ENCODE peak calls at places on chromosomes 1 and 21, in ten cellular contexts. B is DMS79 treated with DMSO at 0.1 percent for 48 hours, X is HS-27A, Q is NCI-H1417, K is T-helper 2 cell, E is fibroblast of mammary gland, Y is upper lobe of right lung, M is cardiac septum, S is HCEC 1CT, C is amygdala. P is an unnamed sample.

GRCh38 chr21:43943512-43944110 is 68.5 kb upstream of the TRAPPC10 start:
- DNase-seq in B (no peak), X (no peak), Q (no peak), K (no peak), E (no peak), Y (no peak), M (no peak), S (no peak), C (no peak), P (no peak)

GRCh38 chr1:155871390-155871789 is 12.0 kb downstream of the SYT11 start:
- DNase-seq in B (peak; percentile 80), X (no peak), Q (peak; percentile 66), K (no peak), E (no peak), Y (no peak), M (no peak), S (no peak), C (peak; percentile 84), P (peak; percentile 93)

GRCh38 chr1:156140879-156141707 is 12.3 kb upstream of the SEMA4A start:
- DNase-seq in B (no peak), X (no peak), Q (peak; percentile 32), K (no peak), E (peak; percentile 53), Y (no peak), M (no peak), S (no peak), C (peak; percentile 24), P (peak; percentile 26)

GRCh38 chr1:220409751-220410370 is 118.1 kb upstream of the MARK1 start:
- DNase-seq in B (peak; percentile 27), X (no peak), Q (no peak), K (no peak), E (no peak), Y (no peak), M (no peak), S (no peak), C (no peak), P (no peak)

GRCh38 chr1:243440406-243440805 is 184.6 kb downstream of the SDCCAG8 start:
- DNase-seq in B (no peak), X (no peak), Q (no peak), K (no peak), E (no peak), Y (no peak), M (no peak), S (no peak), C (no peak), P (no peak)

GRCh38 chr1:69441496-69441895 is 126.2 kb upstream of the LRRC7 start:
- DNase-seq in B (no peak), X (no peak), Q (no peak), K (no peak), E (no peak), Y (no peak), M (no peak), S (no peak), C (no peak), P (no peak)

GRCh38 chr1:107934573-107934972 is 30.4 kb downstream of the VAV3 start:
- DNase-seq in B (no peak), X (no peak), Q (no peak), K (no peak), E (peak; percentile 37), Y (no peak), M (no peak), S (no peak), C (no peak), P (no peak)

GRCh38 chr1:180081474-180081873 is 73.2 kb upstream of the QSOX1 start:
- DNase-seq in B (no peak), X (no peak), Q (no peak), K (no peak), E (no peak), Y (no peak), M (no peak), S (no peak), C (no peak), P (no peak)

GRCh38 chr1:170692866-170693575 is 29.1 kb downstream of the PRRX1 start:
- DNase-seq in B (no peak), X (no peak), Q (peak; percentile 51), K (no peak), E (peak; percentile 87), Y (no peak), M (no peak), S (peak; percentile 89), C (no peak), P (no peak)

GRCh38 chr1:203051841-203052324 is 25.6 kb downstream of the PPFIA4 start:
- DNase-seq in B (peak; percentile 72), X (no peak), Q (peak; percentile 92), K (no peak), E (no peak), Y (no peak), M (no peak), S (no peak), C (no peak), P (no peak)

GRCh38 chr1:233025156-233025555 is 74.7 kb downstream of the NTPCR start:
- DNase-seq in B (no peak), X (no peak), Q (peak; percentile 42), K (no peak), E (peak; percentile 12), Y (no peak), M (no peak), S (no peak), C (no peak), P (no peak)

P was measured in anterior cingulate cortex.